ENCODE peak calls at places on chromosomes 2 and 18, in five cellular contexts. H is ovary, I is GM23338, D is stomach, J is spleen. F is an unnamed sample. For H3K4me1, the result is how much of the 10 kb centered on the place peaks cover.

GRCh38 chr18:55999641-56000040 is 411.6 kb upstream of the TCF4 start:
- DNase-seq in I (peak), J (no peak), H (no peak), D (no peak), F (peak)

GRCh38 chr18:41873730-41874129 is 81.3 kb upstream of the PIK3C3 start:
- DNase-seq in I (no peak), D (no peak), J (no peak), H (no peak), F (no peak)

GRCh38 chr2:9231291-9232165 is 24.9 kb downstream of the ASAP2 start:
- DNase-seq in J (no peak), H (no peak), D (peak), I (no peak), F (no peak)

GRCh38 chr2:214587442-214587841 is 176.6 kb downstream of the VWC2L start:
- DNase-seq in D (no peak), I (peak), J (no peak), H (no peak), F (peak)

GRCh38 chr2:63698825-63699548 is 110.2 kb downstream of the MDH1 start:
- DNase-seq in I (peak), D (no peak), H (peak), J (no peak), F (peak)

GRCh38 chr18:6956495-6956894 is 161.1 kb downstream of the LAMA1 start:
- DNase-seq in I (no peak), H (no peak), J (no peak), D (no peak), F (no peak)

GRCh38 chr2:47867205-47867604 is 39.1 kb downstream of the FBXO11 start:
- DNase-seq in I (no peak), D (no peak), J (no peak), H (no peak), F (peak)

GRCh38 chr2:150476213-150476740 is 11.2 kb downstream of the RND3 start:
- DNase-seq in J (no peak), D (no peak), H (no peak), I (no peak), F (no peak)

GRCh38 chr2:198325359-198325758 is 521.0 kb downstream of the PLCL1 start:
- DNase-seq in H (no peak), D (no peak), J (no peak), I (no peak), F (no peak)

GRCh38 chr2:16664809-16665745 is 557 bp downstream of the CYRIA start:
- DNase-seq in I (peak), H (no peak), D (no peak), J (peak), F (no peak)
- H3K4me1 ChIP-seq in I (under half), H (under half), D (under half), J (half or more), F (under half)

GRCh38 chr2:10915236-10915635 is 3.5 kb downstream of the KCNF1 start:
- DNase-seq in D (no peak), H (no peak), J (no peak), I (no peak), F (no peak)
- H3K4me3 ChIP-seq in D (no peak), H (no peak), J (no peak), I (no peak), F (no peak)

DNA sequence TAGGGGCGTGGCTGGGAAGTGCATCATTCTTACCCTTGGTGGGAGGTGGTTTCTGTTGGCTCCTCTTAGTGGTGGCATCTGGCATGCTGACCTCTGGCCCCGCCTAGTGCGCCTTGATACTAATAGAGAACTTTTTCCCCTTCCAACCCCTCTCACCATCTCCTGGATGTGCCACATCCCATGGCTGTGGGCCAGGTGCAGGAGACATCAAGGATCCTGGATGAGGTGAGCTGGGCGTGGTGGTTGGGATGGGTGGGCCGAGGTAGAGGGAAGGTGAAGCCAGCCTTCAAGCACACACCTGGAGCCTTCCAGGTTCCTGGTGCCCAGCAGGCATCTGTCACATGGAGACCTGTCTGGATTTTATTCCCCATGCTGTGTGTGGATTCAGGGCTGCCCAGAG is 149.2 kb downstream of the DYSF start:
- DNase-seq in J (peak), H (peak), I (no peak), D (no peak), F (no peak)
- H3K4me1 ChIP-seq in J (under half), H (under half), I (under half), D (under half), F (under half)

GRCh38 chr2:16708173-16708572 is 42.5 kb upstream of the CYRIA start:
- DNase-seq in D (no peak), J (no peak), I (no peak), H (no peak), F (no peak)

GRCh38 chr2:16709769-16710168 is 44.1 kb upstream of the CYRIA start:
- DNase-seq in H (no peak), I (no peak), D (no peak), J (no peak), F (no peak)

DNA sequence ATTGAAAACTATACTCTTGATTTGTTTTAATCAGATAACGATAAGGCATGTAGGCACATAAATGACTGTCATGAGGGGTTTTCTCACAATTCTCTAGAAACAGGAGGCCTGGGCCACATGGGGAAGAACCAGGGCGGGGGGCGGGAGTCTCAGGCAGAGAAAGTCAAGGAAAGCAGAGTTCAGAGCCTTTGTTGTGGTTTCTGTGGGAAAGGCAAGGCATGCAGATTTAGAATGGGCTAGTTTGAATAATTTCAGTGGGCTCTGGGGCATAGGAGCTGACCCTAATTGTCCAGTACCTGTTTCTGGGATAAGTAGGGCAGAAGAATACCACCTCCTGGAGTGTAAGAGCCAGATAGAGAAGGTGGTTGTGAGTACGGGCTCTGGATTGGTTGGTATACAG is 41.4 kb upstream of the CYRIA start:
- DNase-seq in D (no peak), J (no peak), H (no peak), I (no peak), F (no peak)
- H3K4me3 ChIP-seq in D (no peak), J (no peak), H (no peak), I (no peak), F (no peak)

GRCh38 chr2:231185050-231185725 is 13.2 kb upstream of the ARMC9 start:
- DNase-seq in J (no peak), I (no peak), H (no peak), D (peak), F (no peak)
- H3K4me1 ChIP-seq in J (under half), I (under half), H (under half), D (under half), F (under half)

GRCh38 chr2:98936133-98936916 is at the start of gene CRACDL:
- DNase-seq in J (no peak), I (peak), H (no peak), D (no peak), F (peak)
- H3K4me3 ChIP-seq in J (peak), I (peak), H (peak), D (peak), F (peak)

GRCh38 chr2:197204855-197205254 is 105.7 kb downstream of the ANKRD44 start:
- DNase-seq in I (no peak), H (no peak), J (no peak), D (no peak), F (peak)
- H3K4me1 ChIP-seq in I (under half), H (under half), J (under half), D (under half), F (under half)

F was measured in cardiac muscle cell.